ENCODE peak calls at places on chromosome X, in eight cellular contexts. F is stimulated activated CD8-positive, alpha-beta memory T cell treated with anti-CD3 and anti-CD28 coated beads, Interleukin-7, amount 100 ng/mL, for 4 hours; Q is mammary epithelial cell; L is RCC 7860; H is testis; C is ACHN; T is activated naive CD4-positive, alpha-beta T cell treated with anti-CD3 and anti-CD28 coated beads for 36 hours; D is ecto neural progenitor cell. M is an unnamed sample.

GRCh38 chrX:2928583-2929434 is at the start of gene ARSD:
- DNase-seq in F (peak), Q (peak), L (peak), H (peak), C (peak), T (peak), D (peak), M (peak)

GRCh38 chrX:7074908-7075204 is 72.7 kb upstream of the STS start:
- DNase-seq in F (no peak), Q (no peak), L (no peak), H (no peak), C (no peak), T (no peak), D (no peak), M (no peak)

GRCh38 chrX:30150196-30150895 is 65.0 kb upstream of the MAGEB2 start:
- DNase-seq in F (no peak), Q (peak), L (peak), H (no peak), C (no peak), T (no peak), D (no peak), M (no peak)

GRCh38 chrX:149398027-149398426 is 107.1 kb downstream of the IDS start:
- DNase-seq in F (no peak), Q (no peak), L (no peak), H (no peak), C (no peak), T (no peak), D (no peak), M (no peak)

GRCh38 chrX:150961631-150962030 is 21.5 kb upstream of the HMGB3 start:
- DNase-seq in F (no peak), Q (no peak), L (no peak), H (no peak), C (no peak), T (no peak), D (no peak), M (no peak)

GRCh38 chrX:12145402-12145801 is 7.1 kb downstream of the FRMPD4 start:
- DNase-seq in F (no peak), Q (no peak), L (no peak), H (no peak), C (no peak), T (no peak), D (no peak), M (no peak)

GRCh38 chrX:132651411-132652086 is 162.7 kb upstream of the MBNL3 start:
- DNase-seq in F (no peak), Q (no peak), L (no peak), H (no peak), C (no peak), T (no peak), D (no peak), M (no peak)

GRCh38 chrX:107716045-107716684 is 59.4 kb downstream of the TSC22D3 start:
- DNase-seq in F (no peak), Q (peak), L (peak), H (no peak), C (no peak), T (peak), D (peak), M (no peak)

GRCh38 chrX:2414384-2414783 is 86.4 kb downstream of the DHRSX start:
- DNase-seq in F (no peak), Q (no peak), L (no peak), H (no peak), C (no peak), T (no peak), D (no peak), M (no peak)

GRCh38 chrX:102155806-102156179 is at the start of gene BEX5:
- DNase-seq in F (peak), Q (no peak), L (no peak), H (peak), C (peak), T (peak), D (peak), M (peak)

GRCh38 chrX:38150993-38151392 is 69.7 kb downstream of the SRPX start:
- DNase-seq in F (no peak), Q (no peak), L (no peak), H (no peak), C (no peak), T (no peak), D (no peak), M (no peak)

GRCh38 chrX:153725039-153725831 is 579 bp downstream of the ABCD1 start:
- DNase-seq in F (no peak), Q (no peak), L (no peak), H (no peak), C (no peak), T (no peak), D (no peak), M (no peak)

GRCh38 chrX:22534643-22535042 is 261.9 kb downstream of the CBLL2 start:
- DNase-seq in F (no peak), Q (peak), L (peak), H (no peak), C (peak), T (no peak), D (no peak), M (no peak)

M was measured in GM12864.